ENCODE peak calls at places on chromosomes 7 and 10, in four cellular contexts. One of them, this sample, is unnamed.

GRCh38 chr10:2279666-2280065 is 542.3 kb upstream of the ADARB2 start:
- DNase-seq in body of pancreas: no peak
- DNase-seq in upper lobe of left lung: no peak
- DNase-seq in pancreas: no peak
- DNase-seq in this sample: no peak

GRCh38 chr10:17183110-17183509 is 18.4 kb downstream of the TRDMT1 start:
- DNase-seq in body of pancreas: no peak
- DNase-seq in upper lobe of left lung: no peak
- DNase-seq in pancreas: no peak
- DNase-seq in this sample: no peak

GRCh38 chr7:128408709-128409434 is 910 bp downstream of the IMPDH1 start:
- DNase-seq in body of pancreas: no peak
- DNase-seq in upper lobe of left lung: peak
- DNase-seq in pancreas: no peak
- DNase-seq in this sample: peak

GRCh38 chr10:2284071-2284470 is 546.7 kb upstream of the ADARB2 start:
- DNase-seq in body of pancreas: no peak
- DNase-seq in upper lobe of left lung: no peak
- DNase-seq in pancreas: no peak
- DNase-seq in this sample: no peak

GRCh38 chr10:132721725-132722124 is 64.2 kb downstream of the NKX6-2 start:
- DNase-seq in body of pancreas: no peak
- DNase-seq in upper lobe of left lung: no peak
- DNase-seq in pancreas: no peak
- DNase-seq in this sample: no peak

GRCh38 chr10:89389254-89389653 is 3.2 kb upstream of the IFIT1 start:
- DNase-seq in body of pancreas: no peak
- DNase-seq in upper lobe of left lung: no peak
- DNase-seq in pancreas: no peak
- DNase-seq in this sample: no peak

GRCh38 chr10:37704566-37704965 is 152.8 kb downstream of the ZNF248 start:
- DNase-seq in body of pancreas: no peak
- DNase-seq in upper lobe of left lung: no peak
- DNase-seq in pancreas: no peak
- DNase-seq in this sample: no peak

GRCh38 chr10:28202941-28203352 is 99.9 kb downstream of the MPP7 start:
- DNase-seq in body of pancreas: peak
- DNase-seq in upper lobe of left lung: peak
- DNase-seq in pancreas: no peak
- DNase-seq in this sample: no peak

GRCh38 chr10:126397166-126397565 is 8.9 kb upstream of the ADAM12 start:
- DNase-seq in body of pancreas: no peak
- DNase-seq in upper lobe of left lung: no peak
- DNase-seq in pancreas: no peak
- DNase-seq in this sample: no peak

GRCh38 chr7:47875998-47876744 is 72.1 kb downstream of the PKD1L1 start:
- DNase-seq in body of pancreas: no peak
- DNase-seq in upper lobe of left lung: no peak
- DNase-seq in pancreas: no peak
- DNase-seq in this sample: no peak

GRCh38 chr10:44787480-44788075 is 123.6 kb upstream of the TMEM72 start:
- DNase-seq in body of pancreas: no peak
- DNase-seq in upper lobe of left lung: no peak
- DNase-seq in pancreas: no peak
- DNase-seq in this sample: no peak

GRCh38 chr10:18797286-18797685 is 138.1 kb downstream of the ARL5B start:
- DNase-seq in body of pancreas: no peak
- DNase-seq in upper lobe of left lung: no peak
- DNase-seq in pancreas: no peak
- DNase-seq in this sample: no peak

GRCh38 chr10:11849908-11850307 is 26.8 kb downstream of the PROSER2 start:
- DNase-seq in body of pancreas: peak
- DNase-seq in upper lobe of left lung: peak
- DNase-seq in pancreas: no peak
- DNase-seq in this sample: no peak

GRCh38 chr10:102776779-102777417 is 33.1 kb downstream of the WBP1L start:
- DNase-seq in body of pancreas: peak
- DNase-seq in upper lobe of left lung: peak
- DNase-seq in pancreas: peak
- DNase-seq in this sample: peak

GRCh38 chr10:102619281-102619981 is 24.8 kb upstream of the TRIM8 start:
- DNase-seq in body of pancreas: no peak
- DNase-seq in upper lobe of left lung: no peak
- DNase-seq in pancreas: no peak
- DNase-seq in this sample: peak

GRCh38 chr10:77726732-77727131 is 89.1 kb upstream of the KCNMA1 start:
- DNase-seq in body of pancreas: no peak
- DNase-seq in upper lobe of left lung: no peak
- DNase-seq in pancreas: no peak
- DNase-seq in this sample: no peak

GRCh38 chr7:38186593-38187314 is 8.7 kb downstream of the STARD3NL start:
- DNase-seq in body of pancreas: no peak
- DNase-seq in upper lobe of left lung: no peak
- DNase-seq in pancreas: no peak
- DNase-seq in this sample: no peak

GRCh38 chr7:39952378-39952777 is 2.3 kb downstream of the CDK13 start:
- DNase-seq in body of pancreas: no peak
- DNase-seq in upper lobe of left lung: no peak
- DNase-seq in pancreas: no peak
- DNase-seq in this sample: no peak

GRCh38 chr10:124560377-124560776 is 98.8 kb downstream of the LHPP start:
- DNase-seq in body of pancreas: peak
- DNase-seq in upper lobe of left lung: no peak
- DNase-seq in pancreas: no peak
- DNase-seq in this sample: no peak

GRCh38 chr7:151899513-151900360 is 22.8 kb upstream of the PRKAG2 start:
- DNase-seq in body of pancreas: no peak
- DNase-seq in upper lobe of left lung: no peak
- DNase-seq in pancreas: no peak
- DNase-seq in this sample: no peak

GRCh38 chr7:151901313-151901669 is 24.4 kb upstream of the PRKAG2 start:
- DNase-seq in body of pancreas: peak
- DNase-seq in upper lobe of left lung: no peak
- DNase-seq in pancreas: no peak
- DNase-seq in this sample: no peak

GRCh38 chr7:151902306-151902705 is 25.4 kb upstream of the PRKAG2 start:
- DNase-seq in body of pancreas: no peak
- DNase-seq in upper lobe of left lung: no peak
- DNase-seq in pancreas: no peak
- DNase-seq in this sample: no peak

GRCh38 chr7:151901828-151902227 is 24.9 kb upstream of the PRKAG2 start:
- DNase-seq in body of pancreas: no peak
- DNase-seq in upper lobe of left lung: no peak
- DNase-seq in pancreas: no peak
- DNase-seq in this sample: no peak

GRCh38 chr7:151900591-151901312 is 23.8 kb upstream of the PRKAG2 start:
- DNase-seq in body of pancreas: no peak
- DNase-seq in upper lobe of left lung: no peak
- DNase-seq in pancreas: no peak
- DNase-seq in this sample: no peak
- H3K4me3 ChIP-seq in body of pancreas: no peak
- H3K4me3 ChIP-seq in upper lobe of left lung: no peak
- H3K4me3 ChIP-seq in pancreas: no peak
- H3K4me3 ChIP-seq in this sample: no peak

GRCh38 chr7:122673951-122674350 is 25.0 kb downstream of the RNF133 start:
- DNase-seq in body of pancreas: no peak
- DNase-seq in upper lobe of left lung: no peak
- DNase-seq in pancreas: no peak
- DNase-seq in this sample: no peak
- H3K4me3 ChIP-seq in body of pancreas: no peak
- H3K4me3 ChIP-seq in upper lobe of left lung: no peak
- H3K4me3 ChIP-seq in pancreas: no peak
- H3K4me3 ChIP-seq in this sample: no peak

GRCh38 chr10:119306964-119307363 is 99.6 kb downstream of the GRK5 start:
- DNase-seq in body of pancreas: no peak
- DNase-seq in upper lobe of left lung: no peak
- DNase-seq in pancreas: no peak
- DNase-seq in this sample: no peak
- H3K4me3 ChIP-seq in body of pancreas: no peak
- H3K4me3 ChIP-seq in upper lobe of left lung: no peak
- H3K4me3 ChIP-seq in pancreas: no peak
- H3K4me3 ChIP-seq in this sample: no peak

GRCh38 chr7:99111591-99111990 is 32.3 kb downstream of the SMURF1 start:
- DNase-seq in body of pancreas: no peak
- DNase-seq in upper lobe of left lung: no peak
- DNase-seq in pancreas: no peak
- DNase-seq in this sample: no peak
- H3K4me3 ChIP-seq in body of pancreas: no peak
- H3K4me3 ChIP-seq in upper lobe of left lung: no peak
- H3K4me3 ChIP-seq in pancreas: no peak
- H3K4me3 ChIP-seq in this sample: no peak

GRCh38 chr7:43078794-43079193 is 33.7 kb upstream of the HECW1 start:
- DNase-seq in body of pancreas: no peak
- DNase-seq in upper lobe of left lung: no peak
- DNase-seq in pancreas: no peak
- DNase-seq in this sample: no peak

GRCh38 chr7:43076189-43076605 is 36.2 kb upstream of the HECW1 start:
- DNase-seq in body of pancreas: no peak
- DNase-seq in upper lobe of left lung: no peak
- DNase-seq in pancreas: no peak
- DNase-seq in this sample: no peak

GRCh38 chr7:43077285-43077684 is 35.2 kb upstream of the HECW1 start:
- DNase-seq in body of pancreas: no peak
- DNase-seq in upper lobe of left lung: no peak
- DNase-seq in pancreas: no peak
- DNase-seq in this sample: no peak

GRCh38 chr7:43077732-43078391 is 34.6 kb upstream of the HECW1 start:
- DNase-seq in body of pancreas: no peak
- DNase-seq in upper lobe of left lung: no peak
- DNase-seq in pancreas: no peak
- DNase-seq in this sample: no peak

GRCh38 chr7:43076606-43077005 is 35.8 kb upstream of the HECW1 start:
- DNase-seq in body of pancreas: no peak
- DNase-seq in upper lobe of left lung: no peak
- DNase-seq in pancreas: no peak
- DNase-seq in this sample: no peak
- H3K4me3 ChIP-seq in body of pancreas: no peak
- H3K4me3 ChIP-seq in upper lobe of left lung: no peak
- H3K4me3 ChIP-seq in pancreas: no peak
- H3K4me3 ChIP-seq in this sample: no peak

DNA sequence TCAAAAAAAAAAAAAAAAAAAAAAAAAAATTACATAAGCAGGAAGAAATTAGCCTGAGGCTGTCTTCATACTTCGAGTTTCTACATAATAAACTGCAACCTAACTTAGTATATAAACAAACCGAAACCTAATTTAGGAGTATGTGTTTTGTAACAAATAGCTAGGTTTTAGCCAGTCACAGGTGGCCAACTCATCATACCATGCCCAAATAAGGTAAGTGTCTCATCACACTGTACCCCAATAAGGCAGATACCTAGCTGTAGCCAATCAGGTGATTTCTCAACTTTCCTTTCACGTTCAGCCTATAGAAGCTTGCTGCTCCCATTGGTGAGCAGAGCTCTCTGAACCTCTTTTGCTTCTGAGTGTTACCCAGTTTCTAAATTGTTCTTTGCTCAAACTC is 13.9 kb upstream of the AGR2 start:
- DNase-seq in body of pancreas: no peak
- DNase-seq in upper lobe of left lung: no peak
- DNase-seq in pancreas: no peak
- DNase-seq in this sample: no peak
- H3K4me3 ChIP-seq in body of pancreas: no peak
- H3K4me3 ChIP-seq in upper lobe of left lung: no peak
- H3K4me3 ChIP-seq in pancreas: no peak
- H3K4me3 ChIP-seq in this sample: no peak